ENCODE peak calls at places on chromosomes 2 and 18, in nine cellular contexts. One of them, this sample, is unnamed.

GRCh38 chr18:63071566-63072175 is 247.9 kb downstream of the BCL2 start:
- DNase-seq in thoracic aorta: no peak
- DNase-seq in neural progenitor cell: no peak
- DNase-seq in suprapubic skin: no peak
- DNase-seq in heart right ventricle: no peak
- DNase-seq in ascending aorta: no peak
- DNase-seq in GM12878: no peak
- DNase-seq in PC-3: peak
- DNase-seq in A549: no peak
- DNase-seq in this sample: no peak

GRCh38 chr2:9498210-9498609 is 23.9 kb downstream of the IAH1 start:
- DNase-seq in suprapubic skin: no peak
- DNase-seq in heart right ventricle: no peak
- DNase-seq in GM12878: no peak
- DNase-seq in neural progenitor cell: no peak
- DNase-seq in A549: no peak
- DNase-seq in thoracic aorta: no peak
- DNase-seq in PC-3: no peak
- DNase-seq in ascending aorta: no peak
- DNase-seq in this sample: no peak

GRCh38 chr2:26520065-26520464 is 42.1 kb upstream of the OTOF start:
- DNase-seq in suprapubic skin: no peak
- DNase-seq in GM12878: no peak
- DNase-seq in PC-3: no peak
- DNase-seq in ascending aorta: no peak
- DNase-seq in thoracic aorta: no peak
- DNase-seq in heart right ventricle: no peak
- DNase-seq in neural progenitor cell: no peak
- DNase-seq in A549: no peak
- DNase-seq in this sample: no peak

GRCh38 chr18:37294951-37295350 is 270.6 kb downstream of the CELF4 start:
- DNase-seq in suprapubic skin: no peak
- DNase-seq in thoracic aorta: no peak
- DNase-seq in heart right ventricle: no peak
- DNase-seq in neural progenitor cell: peak
- DNase-seq in ascending aorta: no peak
- DNase-seq in PC-3: peak
- DNase-seq in A549: no peak
- DNase-seq in GM12878: no peak
- DNase-seq in this sample: no peak

GRCh38 chr2:182890305-182890704 is 23.9 kb upstream of the FRZB start:
- DNase-seq in GM12878: no peak
- DNase-seq in PC-3: no peak
- DNase-seq in neural progenitor cell: no peak
- DNase-seq in thoracic aorta: no peak
- DNase-seq in A549: no peak
- DNase-seq in heart right ventricle: no peak
- DNase-seq in ascending aorta: no peak
- DNase-seq in suprapubic skin: no peak
- DNase-seq in this sample: no peak

GRCh38 chr2:10721344-10722251 is at the start of gene ATP6V1C2:
- DNase-seq in suprapubic skin: no peak
- DNase-seq in GM12878: no peak
- DNase-seq in neural progenitor cell: peak
- DNase-seq in ascending aorta: no peak
- DNase-seq in thoracic aorta: no peak
- DNase-seq in PC-3: peak
- DNase-seq in A549: peak
- DNase-seq in heart right ventricle: no peak
- DNase-seq in this sample: no peak

GRCh38 chr2:59195851-59196250 is 954.7 kb upstream of the FANCL start:
- DNase-seq in heart right ventricle: no peak
- DNase-seq in neural progenitor cell: no peak
- DNase-seq in suprapubic skin: no peak
- DNase-seq in ascending aorta: no peak
- DNase-seq in GM12878: no peak
- DNase-seq in A549: no peak
- DNase-seq in thoracic aorta: no peak
- DNase-seq in PC-3: no peak
- DNase-seq in this sample: no peak

GRCh38 chr2:675982-676646 is 1.1 kb downstream of the TMEM18 start:
- DNase-seq in A549: peak
- DNase-seq in PC-3: peak
- DNase-seq in neural progenitor cell: peak
- DNase-seq in thoracic aorta: no peak
- DNase-seq in heart right ventricle: no peak
- DNase-seq in GM12878: no peak
- DNase-seq in suprapubic skin: no peak
- DNase-seq in ascending aorta: no peak
- DNase-seq in this sample: no peak

GRCh38 chr18:55236150-55236931 is 277.1 kb upstream of the CCDC68 start:
- DNase-seq in GM12878: no peak
- DNase-seq in A549: no peak
- DNase-seq in ascending aorta: no peak
- DNase-seq in thoracic aorta: no peak
- DNase-seq in PC-3: no peak
- DNase-seq in neural progenitor cell: no peak
- DNase-seq in heart right ventricle: peak
- DNase-seq in suprapubic skin: no peak
- DNase-seq in this sample: no peak

GRCh38 chr2:11781624-11782023 is 35.2 kb downstream of the LPIN1 start:
- DNase-seq in GM12878: no peak
- DNase-seq in thoracic aorta: no peak
- DNase-seq in neural progenitor cell: no peak
- DNase-seq in PC-3: no peak
- DNase-seq in suprapubic skin: no peak
- DNase-seq in heart right ventricle: no peak
- DNase-seq in A549: no peak
- DNase-seq in ascending aorta: no peak
- DNase-seq in this sample: no peak

GRCh38 chr2:19139386-19139785 is 219.0 kb downstream of the OSR1 start:
- DNase-seq in PC-3: no peak
- DNase-seq in A549: no peak
- DNase-seq in heart right ventricle: no peak
- DNase-seq in thoracic aorta: no peak
- DNase-seq in suprapubic skin: no peak
- DNase-seq in GM12878: no peak
- DNase-seq in ascending aorta: no peak
- DNase-seq in neural progenitor cell: no peak
- DNase-seq in this sample: no peak
- TF ChIP-seq CTCF in PC-3: no peak
- TF ChIP-seq CTCF in A549: no peak
- TF ChIP-seq CTCF in heart right ventricle: no peak
- TF ChIP-seq CTCF in thoracic aorta: no peak
- TF ChIP-seq CTCF in suprapubic skin: no peak
- TF ChIP-seq CTCF in GM12878: no peak
- TF ChIP-seq CTCF in ascending aorta: no peak
- TF ChIP-seq CTCF in neural progenitor cell: no peak
- TF ChIP-seq CTCF in this sample: no peak

DNA sequence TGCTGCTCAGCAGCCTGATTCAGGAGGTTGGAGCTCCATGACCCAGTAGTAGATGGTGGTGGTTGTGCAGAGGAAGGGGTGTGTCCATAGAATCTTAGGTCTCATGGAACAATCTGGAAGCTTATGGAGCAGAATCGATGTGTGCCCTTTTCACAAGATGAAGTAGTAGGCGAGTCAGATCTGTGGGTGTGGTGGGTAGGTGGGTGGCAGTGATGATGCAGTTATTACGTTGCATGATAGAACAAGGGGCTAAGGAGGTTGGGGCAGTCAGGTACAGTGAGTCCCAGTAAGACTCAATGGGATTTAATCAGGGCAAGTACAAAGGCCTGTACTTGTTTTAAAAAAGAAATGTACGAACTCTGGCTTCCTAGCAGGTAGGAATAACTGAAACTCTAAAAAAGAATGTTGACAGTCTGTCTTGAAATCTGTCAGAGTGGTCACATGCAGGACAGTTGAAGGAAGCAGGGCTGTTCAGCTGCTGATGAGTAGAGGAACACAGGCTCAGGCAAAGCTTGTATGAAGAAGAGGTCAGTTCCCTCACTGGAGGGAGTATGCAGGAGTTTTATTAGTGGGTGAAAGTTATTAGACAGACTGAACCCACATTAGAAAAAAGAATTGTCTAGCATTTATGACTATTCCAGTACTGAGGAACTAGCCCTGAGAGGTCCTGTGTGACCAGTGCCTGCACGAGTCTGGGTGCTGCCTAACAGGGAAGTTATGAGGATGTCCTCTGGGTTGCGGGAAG is 9.3 kb downstream of the TET3 start:
- DNase-seq in PC-3: no peak
- DNase-seq in thoracic aorta: no peak
- DNase-seq in neural progenitor cell: no peak
- DNase-seq in A549: no peak
- DNase-seq in GM12878: no peak
- DNase-seq in ascending aorta: no peak
- DNase-seq in heart right ventricle: no peak
- DNase-seq in suprapubic skin: no peak
- DNase-seq in this sample: no peak
- H3K27ac ChIP-seq in PC-3: no peak
- H3K27ac ChIP-seq in thoracic aorta: no peak
- H3K27ac ChIP-seq in neural progenitor cell: no peak
- H3K27ac ChIP-seq in A549: no peak
- H3K27ac ChIP-seq in GM12878: no peak
- H3K27ac ChIP-seq in ascending aorta: no peak
- H3K27ac ChIP-seq in heart right ventricle: no peak
- H3K27ac ChIP-seq in suprapubic skin: no peak
- H3K27ac ChIP-seq in this sample: peak

DNA sequence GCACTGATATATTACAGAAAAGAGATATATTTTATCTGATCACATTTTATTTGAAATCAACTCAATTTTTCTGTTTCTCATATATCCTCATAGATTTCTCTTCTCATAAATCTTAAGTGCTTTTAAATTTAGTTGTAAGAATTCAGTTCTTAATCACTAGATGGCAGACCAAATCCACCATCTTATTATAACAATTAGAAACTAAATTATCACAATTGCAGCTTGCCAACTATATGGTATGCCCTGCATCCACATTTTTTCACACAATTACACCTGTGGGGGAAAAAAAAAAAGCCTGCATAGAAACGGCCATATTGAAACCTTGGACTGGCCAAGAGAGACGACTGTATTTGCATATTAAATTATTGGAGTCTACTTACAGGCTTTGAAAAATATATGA is 64.4 kb downstream of the COL5A2 start:
- DNase-seq in PC-3: peak
- DNase-seq in neural progenitor cell: no peak
- DNase-seq in thoracic aorta: no peak
- DNase-seq in A549: no peak
- DNase-seq in ascending aorta: no peak
- DNase-seq in heart right ventricle: no peak
- DNase-seq in suprapubic skin: no peak
- DNase-seq in GM12878: no peak
- DNase-seq in this sample: no peak
- TF ChIP-seq CTCF in PC-3: peak
- TF ChIP-seq CTCF in neural progenitor cell: no peak
- TF ChIP-seq CTCF in thoracic aorta: no peak
- TF ChIP-seq CTCF in A549: peak
- TF ChIP-seq CTCF in ascending aorta: no peak
- TF ChIP-seq CTCF in heart right ventricle: peak
- TF ChIP-seq CTCF in suprapubic skin: no peak
- TF ChIP-seq CTCF in GM12878: no peak
- TF ChIP-seq CTCF in this sample: no peak

DNA sequence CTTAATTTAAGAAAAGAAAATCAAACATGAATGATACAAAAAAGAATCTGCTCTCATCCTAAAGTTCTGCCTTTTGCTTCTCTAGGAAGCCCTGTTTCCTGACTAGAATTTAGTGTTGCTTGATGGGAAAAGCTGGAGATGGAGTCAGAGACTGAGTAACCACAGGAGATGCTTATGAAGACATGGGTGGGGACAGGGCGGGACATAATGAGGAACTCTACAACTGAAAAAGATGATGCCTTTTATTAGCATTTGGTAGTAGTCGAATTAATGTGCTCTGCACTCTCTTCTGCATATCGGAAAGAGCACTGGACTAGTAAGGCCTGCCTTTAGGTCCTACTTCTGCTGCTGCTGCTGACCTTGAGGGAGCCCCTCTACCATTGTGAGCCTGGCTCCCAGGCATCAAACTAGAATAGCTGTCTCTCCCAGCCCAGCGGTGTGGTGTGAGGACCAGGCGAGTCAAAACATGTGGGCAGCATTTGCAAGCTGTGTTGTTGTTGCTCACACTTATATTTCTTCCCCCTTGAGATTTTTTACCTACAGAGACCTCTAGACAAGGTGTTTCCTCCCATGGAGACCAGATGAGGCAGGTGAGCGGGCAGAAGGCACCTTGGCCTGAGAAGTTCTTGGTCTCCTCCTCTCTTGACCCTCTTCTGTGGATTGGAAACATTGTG is 61.5 kb downstream of the INPP4A start:
- DNase-seq in thoracic aorta: no peak
- DNase-seq in neural progenitor cell: no peak
- DNase-seq in heart right ventricle: no peak
- DNase-seq in A549: no peak
- DNase-seq in PC-3: no peak
- DNase-seq in suprapubic skin: no peak
- DNase-seq in ascending aorta: no peak
- DNase-seq in GM12878: no peak
- DNase-seq in this sample: no peak
- H3K27ac ChIP-seq in thoracic aorta: peak
- H3K27ac ChIP-seq in neural progenitor cell: no peak
- H3K27ac ChIP-seq in heart right ventricle: peak
- H3K27ac ChIP-seq in A549: no peak
- H3K27ac ChIP-seq in PC-3: no peak
- H3K27ac ChIP-seq in suprapubic skin: peak
- H3K27ac ChIP-seq in ascending aorta: peak
- H3K27ac ChIP-seq in GM12878: no peak
- H3K27ac ChIP-seq in this sample: peak

DNA sequence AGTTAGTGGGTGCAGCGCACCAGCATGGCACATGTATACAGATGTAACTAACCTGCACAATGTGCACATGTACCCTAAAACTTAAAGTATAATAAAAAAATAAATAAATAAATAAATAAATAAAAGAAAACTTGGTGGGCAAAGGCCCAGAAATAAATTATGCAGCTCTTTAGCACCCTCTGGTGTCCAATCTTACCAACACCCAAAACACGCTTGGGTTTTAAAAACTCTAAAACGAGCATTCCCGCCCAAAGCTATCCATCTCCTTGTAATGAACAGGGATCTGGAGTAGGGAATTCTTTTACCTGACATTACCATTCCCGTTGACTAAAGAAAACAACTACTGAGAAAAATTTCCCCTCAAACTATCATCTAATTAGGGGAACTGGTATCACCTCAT is 2005.9 kb upstream of the CELF4 start:
- DNase-seq in heart right ventricle: no peak
- DNase-seq in GM12878: no peak
- DNase-seq in neural progenitor cell: peak
- DNase-seq in A549: peak
- DNase-seq in PC-3: peak
- DNase-seq in suprapubic skin: no peak
- DNase-seq in ascending aorta: no peak
- DNase-seq in thoracic aorta: no peak
- DNase-seq in this sample: no peak
- TF ChIP-seq CTCF in heart right ventricle: peak
- TF ChIP-seq CTCF in GM12878: no peak
- TF ChIP-seq CTCF in neural progenitor cell: peak
- TF ChIP-seq CTCF in A549: peak
- TF ChIP-seq CTCF in PC-3: peak
- TF ChIP-seq CTCF in suprapubic skin: no peak
- TF ChIP-seq CTCF in ascending aorta: no peak
- TF ChIP-seq CTCF in thoracic aorta: no peak
- TF ChIP-seq CTCF in this sample: peak

This sample was measured in esophagus squamous epithelium.